ENCODE peak calls at places on chromosomes 11 and 22, in five cellular contexts. P is AG10803, A is psoas muscle, G is HFF-Myc, Q is colonic mucosa. L is an unnamed sample.
A peak's percentile ranks its signal among the peaks of the same experiment; 100 is the strongest.

GRCh38 chr11:47616726-47617416 is 22.7 kb upstream of the C1QTNF4 start:
- DNase-seq in P (peak; percentile 85), A (no peak), Q (peak; percentile 38), G (peak; percentile 59), L (peak; percentile 88)

GRCh38 chr11:90134420-90135003 is at the start of gene NAALAD2:
- DNase-seq in G (no peak), A (peak; percentile 39), Q (peak; percentile 22), P (peak; percentile 28), L (peak; percentile 63)

GRCh38 chr11:62556872-62557631 is 10.4 kb upstream of the AHNAK start:
- DNase-seq in P (no peak), Q (no peak), A (no peak), G (no peak), L (peak; percentile 63)

GRCh38 chr22:42444060-42444904 is 12.1 kb upstream of the NFAM1 start:
- DNase-seq in P (peak; percentile 91), G (peak; percentile 66), Q (peak; percentile 96), A (peak; percentile 84), L (peak; percentile 93)

GRCh38 chr22:41367680-41368542 is 13.8 kb upstream of the TEF start:
- DNase-seq in A (no peak), P (peak; percentile 72), G (no peak), Q (peak; percentile 31), L (no peak)

GRCh38 chr11:113677648-113678047 is 28.5 kb downstream of the TMPRSS5 start:
- DNase-seq in G (no peak), Q (no peak), A (no peak), P (no peak), L (no peak)

GRCh38 chr22:39524089-39524752 is 3.9 kb downstream of the ATF4 start:
- DNase-seq in G (no peak), A (no peak), P (no peak), Q (no peak), L (no peak)

GRCh38 chr11:46330154-46330886 is 16.9 kb upstream of the DGKZ start:
- DNase-seq in Q (no peak), P (no peak), A (no peak), G (no peak), L (no peak)

GRCh38 chr11:73350908-73351636 is 25.1 kb upstream of the RELT start:
- DNase-seq in A (no peak), P (peak; percentile 77), Q (peak; percentile 35), G (no peak), L (peak; percentile 63)

GRCh38 chr11:65439331-65440181 is 17.0 kb downstream of the NEAT1 start:
- DNase-seq in G (no peak), P (peak; percentile 39), Q (peak; percentile 16), A (no peak), L (no peak)

GRCh38 chr22:24333301-24333700 is 62.7 kb downstream of the SPECC1L start:
- DNase-seq in G (no peak), A (no peak), Q (no peak), P (peak; percentile 73), L (peak; percentile 85)

GRCh38 chr11:87361891-87362290 is 324.2 kb downstream of the TMEM135 start:
- DNase-seq in A (no peak), P (no peak), G (no peak), Q (no peak), L (no peak)

GRCh38 chr22:36366291-36366708 is 21.5 kb downstream of the MYH9 start:
- DNase-seq in G (no peak), A (no peak), Q (no peak), P (no peak), L (peak; percentile 35)

GRCh38 chr11:121829159-121829643 is 286.8 kb downstream of the BLID start:
- DNase-seq in Q (no peak), G (peak; percentile 80), A (peak; percentile 32), P (peak; percentile 100), L (peak; percentile 99)

GRCh38 chr11:129375731-129376657 is at the start of gene BARX2:
- DNase-seq in P (peak; percentile 40), G (peak; percentile 11), Q (peak; percentile 77), A (no peak), L (peak; percentile 62)

GRCh38 chr11:3021125-3021524 is 29.0 kb upstream of the NAP1L4 start:
- DNase-seq in G (no peak), P (no peak), A (no peak), Q (peak; percentile 44), L (no peak)

GRCh38 chr11:88552377-88553029 is 215.0 kb upstream of the CTSC start:
- DNase-seq in G (peak; percentile 47), Q (peak; percentile 44), A (peak; percentile 18), P (peak; percentile 56), L (peak; percentile 82)

GRCh38 chr11:77732143-77732542 is 88.4 kb downstream of the RSF1 start:
- DNase-seq in P (no peak), A (no peak), G (no peak), Q (no peak), L (no peak)

GRCh38 chr11:126500981-126501380 is 145.5 kb downstream of the ST3GAL4 start:
- DNase-seq in P (no peak), Q (no peak), G (no peak), A (no peak), L (no peak)

GRCh38 chr11:126332221-126332711 is 23.2 kb upstream of the ST3GAL4 start:
- DNase-seq in A (peak; percentile 89), Q (peak; percentile 54), P (peak; percentile 92), G (peak; percentile 47), L (peak; percentile 97)

GRCh38 chr22:30290679-30291333 is 1.5 kb upstream of the CASTOR1 start:
- DNase-seq in Q (peak; percentile 70), G (no peak), A (peak; percentile 77), P (peak; percentile 75), L (peak; percentile 71)

GRCh38 chr11:111815489-111815888 is 49.3 kb upstream of the PPP2R1B start:
- DNase-seq in Q (no peak), A (no peak), P (no peak), G (no peak), L (no peak)

GRCh38 chr22:46612341-46612903 is 7.8 kb upstream of the GRAMD4 start:
- DNase-seq in P (no peak), A (no peak), Q (no peak), G (no peak), L (no peak)

GRCh38 chr11:11169715-11170351 is 183.2 kb downstream of the CSNK2A3 start:
- DNase-seq in A (no peak), G (no peak), Q (no peak), P (no peak), L (no peak)

GRCh38 chr22:37018815-37019308 is 385 bp downstream of the TST start:
- DNase-seq in A (peak; percentile 72), Q (peak; percentile 89), G (no peak), P (peak; percentile 39), L (peak; percentile 38)

GRCh38 chr11:95364324-95365295 is 133.6 kb upstream of the SESN3 start:
- DNase-seq in G (no peak), Q (no peak), P (no peak), A (no peak), L (no peak)

GRCh38 chr11:15889972-15890371 is 466.4 kb downstream of the SOX6 start:
- DNase-seq in Q (no peak), G (no peak), A (no peak), P (peak; percentile 18), L (no peak)

GRCh38 chr11:123302751-123303195 is 107.7 kb upstream of the CLMP start:
- DNase-seq in Q (no peak), P (peak; percentile 74), G (peak; percentile 25), A (no peak), L (peak; percentile 58)

GRCh38 chr11:86596861-86597632 is 75.4 kb downstream of the ME3 start:
- DNase-seq in G (no peak), Q (no peak), A (no peak), P (peak; percentile 52), L (no peak)

GRCh38 chr11:46504817-46505613 is 88.8 kb downstream of the AMBRA1 start:
- DNase-seq in P (peak; percentile 6), Q (no peak), A (no peak), G (no peak), L (peak; percentile 29)

GRCh38 chr22:37749831-37750595 is 53.2 kb downstream of the TRIOBP start:
- DNase-seq in P (peak; percentile 68), G (no peak), A (no peak), Q (no peak), L (peak; percentile 90)

GRCh38 chr11:127627629-127628462 is 627.3 kb upstream of the KIRREL3 start:
- DNase-seq in G (no peak), A (peak; percentile 17), Q (peak; percentile 72), P (no peak), L (no peak)

DNA sequence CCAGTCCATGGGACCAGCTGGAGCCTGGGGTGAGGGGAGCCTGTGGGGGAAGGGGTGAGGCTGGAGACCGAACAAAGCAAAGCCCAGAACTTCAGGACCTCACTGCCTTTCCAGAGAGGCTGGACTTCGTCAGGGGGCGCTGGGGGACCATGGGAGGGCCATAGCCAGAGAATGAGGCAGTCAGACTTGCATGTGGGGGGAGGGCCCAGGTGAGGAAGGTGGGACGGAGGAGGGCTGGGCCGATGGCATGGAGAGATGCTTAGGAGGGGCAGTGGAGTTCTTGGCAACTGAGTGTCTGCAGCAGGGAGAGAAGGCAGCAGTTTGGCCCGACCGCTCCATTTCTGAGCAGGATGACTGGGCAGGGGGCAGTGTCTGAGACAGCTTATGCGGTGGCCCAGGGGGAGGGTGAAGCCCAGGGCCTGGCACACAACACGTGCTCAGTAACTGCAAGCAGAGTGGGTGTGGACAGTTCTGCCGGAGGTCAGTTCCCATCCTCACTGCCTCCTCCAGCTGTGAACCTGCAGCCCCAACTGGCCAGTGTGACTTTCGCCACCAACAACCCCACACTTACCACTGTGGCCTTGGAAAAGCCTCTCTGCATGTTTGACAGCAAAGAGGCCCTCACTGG is 796 bp downstream of the UPK3A start:
- DNase-seq in G (no peak), Q (no peak), P (no peak), A (no peak), L (no peak)
- H3K4me3 ChIP-seq in G (no peak overlapping the region), Q (no peak overlapping the region), P (no peak overlapping the region), A (peak overlapping the region; percentile 62), L (no peak overlapping the region)

GRCh38 chr11:59201376-59201775 is 11.4 kb downstream of the MPEG1 start:
- DNase-seq in P (no peak), A (no peak), Q (no peak), G (no peak), L (no peak)
- TF ChIP-seq CTCF in P (peak; percentile 2), A (no peak), Q (no peak), G (no peak), L (no peak)

DNA sequence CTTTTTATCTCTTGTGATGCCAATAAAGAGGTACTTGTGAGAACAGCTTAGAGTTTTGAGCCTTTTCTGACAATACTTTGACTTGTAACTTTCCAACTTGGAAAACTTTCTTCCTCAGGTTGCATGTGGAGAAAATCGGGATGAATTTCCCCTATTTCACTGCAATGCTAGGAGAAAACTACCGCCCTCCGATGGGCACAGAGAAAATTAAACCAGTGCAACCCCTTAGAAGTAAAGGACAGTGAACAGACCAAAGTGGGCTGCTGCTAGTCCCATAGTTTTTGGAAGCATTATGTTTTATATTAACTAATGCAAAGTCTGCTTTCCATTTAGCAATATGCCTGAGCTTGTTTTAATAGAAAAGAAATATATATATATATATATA is 195.5 kb upstream of the RAG2 start:
- DNase-seq in P (no peak), A (no peak), G (no peak), Q (no peak), L (peak; percentile 19)
- H3K4me3 ChIP-seq in P (no peak overlapping the region), A (no peak overlapping the region), G (no peak overlapping the region), Q (no peak overlapping the region), L (no peak overlapping the region)

GRCh38 chr11:808427-809286 is 1.1 kb upstream of the RPLP2 start:
- DNase-seq in P (no peak), Q (no peak), G (no peak), A (peak; percentile 91), L (peak; percentile 81)
- TF ChIP-seq CTCF in P (no peak), Q (no peak), G (no peak), A (no peak), L (no peak)

GRCh38 chr11:24502425-24502824 is 5.6 kb downstream of the LUZP2 start:
- DNase-seq in A (no peak), Q (no peak), P (no peak), G (no peak), L (no peak)

GRCh38 chr11:24496371-24496727 is 504 bp upstream of the LUZP2 start:
- DNase-seq in A (no peak), Q (no peak), P (no peak), G (no peak), L (peak; percentile 6)

GRCh38 chr11:24496728-24497396 is at the start of gene LUZP2:
- DNase-seq in A (peak; percentile 16), P (peak; percentile 1), G (no peak), Q (peak; percentile 17), L (peak; percentile 0)
- H3K4me3 ChIP-seq in A (peak within 1 kb of the TSS; percentile 46), P (peak within 1 kb of the TSS; percentile 43), G (peak within 1 kb of the TSS; percentile 33), Q (peak within 1 kb of the TSS; percentile 23), L (peak within 1 kb of the TSS; percentile 24)

L was measured in foreskin fibroblast.